ENCODE peak calls at places on chromosomes 3 and 15, in eight cellular contexts. O is GM12878, J is HepG2, R is HCT116, F is upper lobe of left lung, Z is GM23338, T is K562, D is Panc1. A is an unnamed sample.

GRCh38 chr3:129942296-129942695 is 32.2 kb upstream of the TRH start:
- ATAC-seq in O (peak), J (peak), R (peak), F (peak), Z (peak), T (peak), D (peak), A (peak)

GRCh38 chr3:152236741-152237140 is 32.0 kb upstream of the MBNL1 start:
- ATAC-seq in O (peak), J (no peak), R (peak), F (no peak), Z (no peak), T (no peak), D (no peak), A (no peak)

GRCh38 chr3:136196064-136196400 is at the start of gene MSL2:
- ATAC-seq in O (no peak), J (no peak), R (no peak), F (peak), Z (no peak), T (peak), D (no peak), A (peak)

GRCh38 chr15:70121656-70122297 is 24.1 kb upstream of the TLE3 start:
- ATAC-seq in O (no peak), J (peak), R (peak), F (peak), Z (no peak), T (no peak), D (no peak), A (peak)

GRCh38 chr3:48194446-48195071 is 6.3 kb upstream of the CDC25A start:
- ATAC-seq in O (peak), J (peak), R (peak), F (peak), Z (peak), T (peak), D (peak), A (peak)

GRCh38 chr15:89196994-89197393 is 24.4 kb downstream of the RLBP1 start:
- ATAC-seq in O (no peak), J (no peak), R (peak), F (no peak), Z (no peak), T (no peak), D (no peak), A (no peak)

GRCh38 chr3:143952569-143953069 is 19.0 kb upstream of the DIPK2A start:
- ATAC-seq in O (peak), J (no peak), R (no peak), F (no peak), Z (no peak), T (no peak), D (no peak), A (no peak)

GRCh38 chr15:26771168-26771916 is 1.5 kb downstream of the GABRB3 start:
- ATAC-seq in O (no peak), J (peak), R (no peak), F (no peak), Z (peak), T (no peak), D (no peak), A (peak)

GRCh38 chr15:84826369-84826823 is 9.2 kb downstream of the ALPK3 start:
- ATAC-seq in O (peak), J (peak), R (peak), F (no peak), Z (peak), T (peak), D (peak), A (no peak)

GRCh38 chr3:195080125-195080524 is 190.8 kb downstream of the XXYLT1 start:
- ATAC-seq in O (no peak), J (no peak), R (no peak), F (no peak), Z (peak), T (no peak), D (no peak), A (peak)

GRCh38 chr15:66007663-66008262 is 138.5 kb downstream of the RAB11A start:
- ATAC-seq in O (peak), J (no peak), R (peak), F (peak), Z (peak), T (no peak), D (no peak), A (no peak)

GRCh38 chr15:50051811-50052419 is 67.1 kb downstream of the ATP8B4 start:
- ATAC-seq in O (peak), J (peak), R (peak), F (peak), Z (peak), T (peak), D (peak), A (peak)

GRCh38 chr3:66450389-66451022 is 50.3 kb downstream of the LRIG1 start:
- ATAC-seq in O (no peak), J (no peak), R (no peak), F (peak), Z (no peak), T (no peak), D (no peak), A (peak)

GRCh38 chr3:182862159-182862860 is 69.0 kb downstream of the ATP11B start:
- ATAC-seq in O (no peak), J (no peak), R (no peak), F (no peak), Z (no peak), T (peak), D (no peak), A (no peak)

GRCh38 chr3:185740133-185740532 is 84.7 kb downstream of the IGF2BP2 start:
- ATAC-seq in O (no peak), J (no peak), R (no peak), F (no peak), Z (no peak), T (no peak), D (no peak), A (no peak)

GRCh38 chr3:123658860-123659221 is 74.0 kb upstream of the HACD2 start:
- ATAC-seq in O (no peak), J (no peak), R (no peak), F (peak), Z (no peak), T (no peak), D (no peak), A (peak)

GRCh38 chr3:123658118-123658859 is 73.4 kb upstream of the HACD2 start:
- ATAC-seq in O (no peak), J (no peak), R (no peak), F (peak), Z (no peak), T (no peak), D (no peak), A (peak)

GRCh38 chr3:123660276-123660675 is 75.4 kb upstream of the HACD2 start:
- ATAC-seq in O (no peak), J (no peak), R (no peak), F (no peak), Z (no peak), T (no peak), D (no peak), A (no peak)

GRCh38 chr3:123661973-123662372 is 77.1 kb upstream of the HACD2 start:
- ATAC-seq in O (no peak), J (no peak), R (no peak), F (peak), Z (no peak), T (no peak), D (no peak), A (no peak)

DNA sequence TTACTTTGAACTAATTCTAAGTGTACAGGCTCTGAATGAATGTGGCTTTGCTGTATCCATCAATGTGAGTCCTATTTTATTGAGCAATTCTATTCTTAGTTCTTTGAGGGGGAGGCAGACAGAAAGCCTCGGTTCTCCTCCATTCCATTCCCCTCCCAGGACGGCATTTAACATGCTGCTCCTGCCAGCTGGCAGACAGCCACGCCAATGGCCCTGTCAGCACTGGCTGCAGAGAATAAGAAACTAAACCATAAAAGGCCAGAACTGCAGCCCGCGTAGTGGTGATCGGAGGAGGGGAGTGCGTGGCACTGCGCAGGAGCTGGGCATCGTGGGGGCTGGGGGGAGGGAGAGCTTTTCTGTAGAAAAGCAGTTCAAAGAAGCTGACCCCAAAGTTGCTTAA is 76.0 kb upstream of the HACD2 start:
- ATAC-seq in O (no peak), J (no peak), R (no peak), F (peak), Z (no peak), T (no peak), D (no peak), A (peak)
- TF ChIP-seq POLR2AphosphoS5 in O (no peak), J (no peak), R (no peak), F (peak), Z (no peak), T (no peak), D (no peak), A (peak)

GRCh38 chr3:77906102-77906709 is 866.3 kb downstream of the ROBO2 start:
- ATAC-seq in O (no peak), J (no peak), R (no peak), F (no peak), Z (no peak), T (no peak), D (no peak), A (no peak)
- TF ChIP-seq POLR2AphosphoS5 in O (no peak), J (no peak), R (no peak), F (no peak), Z (no peak), T (no peak), D (no peak), A (no peak)

GRCh38 chr3:111352585-111352984 is 189.4 kb upstream of the CD96 start:
- ATAC-seq in O (no peak), J (no peak), R (no peak), F (no peak), Z (no peak), T (no peak), D (no peak), A (no peak)

GRCh38 chr3:111351334-111351733 is 190.7 kb upstream of the CD96 start:
- ATAC-seq in O (no peak), J (no peak), R (no peak), F (no peak), Z (peak), T (no peak), D (no peak), A (no peak)
- TF ChIP-seq POLR2AphosphoS5 in O (no peak), J (no peak), R (no peak), F (no peak), Z (no peak), T (no peak), D (no peak), A (no peak)

DNA sequence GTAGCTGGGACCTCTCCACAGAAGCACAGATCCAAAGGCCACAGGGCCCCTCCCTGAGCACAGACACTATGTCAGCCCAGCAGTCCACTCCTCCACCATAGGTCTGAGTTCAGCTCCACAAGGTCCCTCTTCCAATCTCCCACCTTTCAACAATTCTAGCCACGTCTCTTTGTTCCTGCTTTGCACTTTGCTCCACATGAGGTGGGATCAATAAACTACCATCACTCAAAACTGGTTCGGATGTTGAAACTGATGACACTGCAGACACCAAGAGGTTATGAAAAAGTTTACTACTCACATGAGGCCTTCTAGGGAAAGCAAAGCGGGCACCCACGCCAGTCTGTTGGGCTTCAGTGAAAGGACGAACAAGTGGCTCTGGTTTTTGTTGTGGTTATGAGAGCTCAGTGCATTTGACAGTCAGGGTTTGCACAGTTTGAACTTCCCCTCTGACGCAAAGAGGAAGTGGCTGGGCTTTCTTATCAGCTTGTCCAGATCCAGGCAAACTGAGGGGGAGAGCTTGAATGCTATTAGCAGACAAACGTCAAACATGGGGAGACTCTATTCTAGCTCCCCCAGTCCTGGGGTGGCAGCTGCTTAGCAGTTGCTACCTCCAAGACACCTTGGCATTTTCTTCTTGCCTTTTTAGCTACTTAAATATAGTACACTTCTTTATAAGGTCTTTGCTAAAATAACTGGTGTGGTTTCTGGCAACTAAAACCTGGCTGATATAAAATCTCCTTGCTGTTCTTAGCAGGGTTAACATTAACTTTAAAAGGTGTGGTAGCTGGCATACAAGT is 37.8 kb downstream of the ZNF445 start:
- ATAC-seq in O (peak), J (peak), R (no peak), F (peak), Z (no peak), T (peak), D (no peak), A (peak)
- TF ChIP-seq POLR2AphosphoS5 in O (peak), J (peak), R (no peak), F (peak), Z (no peak), T (peak), D (no peak), A (peak)

GRCh38 chr15:44537728-44538240 is 837 bp downstream of the EIF3J start:
- ATAC-seq in O (peak), J (peak), R (peak), F (no peak), Z (peak), T (peak), D (no peak), A (no peak)
- TF ChIP-seq POLR2AphosphoS5 in O (peak), J (no peak), R (no peak), F (no peak), Z (no peak), T (no peak), D (no peak), A (peak)

GRCh38 chr15:76163429-76164020 is 103.7 kb downstream of the TMEM266 start:
- ATAC-seq in O (no peak), J (peak), R (no peak), F (peak), Z (peak), T (peak), D (no peak), A (peak)
- TF ChIP-seq POLR2AphosphoS5 in O (no peak), J (no peak), R (no peak), F (peak), Z (no peak), T (no peak), D (no peak), A (peak)

DNA sequence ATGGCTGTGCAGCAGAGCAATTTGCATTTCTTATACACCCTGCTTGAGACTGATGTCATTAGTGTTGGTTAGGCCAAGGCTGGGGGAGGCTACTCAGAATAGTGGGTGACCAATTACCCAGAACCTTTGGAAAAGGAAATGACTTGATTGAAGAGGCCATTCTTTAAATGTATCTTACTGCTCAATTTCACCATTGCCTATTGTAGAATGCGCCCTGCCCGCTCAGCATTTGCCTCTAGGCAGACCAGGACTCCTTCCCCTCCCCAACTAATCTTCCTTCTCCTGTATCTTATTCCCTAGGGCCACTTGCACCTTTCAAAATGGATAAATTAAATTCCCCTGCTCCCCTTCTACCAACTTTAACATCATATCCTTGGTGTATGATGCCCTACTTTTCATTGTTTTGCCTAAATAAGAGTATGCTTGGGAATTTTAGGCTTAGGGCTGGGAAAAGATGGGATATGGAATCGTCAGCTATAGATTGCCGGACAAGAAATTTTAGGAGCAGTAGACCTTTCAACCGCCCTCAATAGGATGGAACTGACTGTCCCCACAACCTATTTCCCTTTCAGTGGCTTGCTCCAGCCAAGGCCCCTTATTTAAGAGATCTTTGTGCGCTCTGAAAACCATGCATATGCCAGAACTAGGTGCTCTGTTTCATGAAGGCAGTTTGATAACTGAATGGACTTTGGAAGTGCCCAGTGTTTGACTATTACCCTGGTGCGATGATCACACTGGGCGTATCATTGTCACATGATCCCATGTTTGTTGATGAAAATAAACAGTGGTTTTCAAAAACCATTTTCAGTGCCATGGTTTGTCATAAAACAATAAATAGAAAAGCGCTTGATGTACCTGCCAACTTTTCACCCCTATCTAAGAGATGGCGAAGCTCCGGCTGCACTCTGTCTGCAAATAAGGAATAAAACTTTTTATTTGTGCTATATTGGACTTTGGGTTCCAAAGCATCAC is 74.4 kb upstream of the TSEN2 start:
- ATAC-seq in O (no peak), J (peak), R (no peak), F (no peak), Z (no peak), T (no peak), D (no peak), A (no peak)
- TF ChIP-seq POLR2AphosphoS5 in O (no peak), J (peak), R (no peak), F (no peak), Z (no peak), T (no peak), D (no peak), A (no peak)

GRCh38 chr3:120471643-120472042 is 20.9 kb upstream of the FSTL1 start:
- ATAC-seq in O (no peak), J (no peak), R (no peak), F (no peak), Z (no peak), T (no peak), D (no peak), A (no peak)
- TF ChIP-seq POLR2AphosphoS5 in O (no peak), J (no peak), R (no peak), F (no peak), Z (no peak), T (no peak), D (no peak), A (no peak)

GRCh38 chr15:61051570-61052031 is 177.5 kb downstream of the RORA start:
- ATAC-seq in O (peak), J (peak), R (peak), F (peak), Z (peak), T (peak), D (peak), A (peak)
- TF ChIP-seq POLR2AphosphoS5 in O (no peak), J (no peak), R (no peak), F (no peak), Z (no peak), T (no peak), D (no peak), A (peak)

A was measured in gastroesophageal sphincter.